ENCODE peak calls at places on chromosomes 13 and 19, in ten cellular contexts. O is stomach, N is breast epithelium, H is H1, T is suprapubic skin, E is HepG2, R is transverse colon, F is sigmoid colon, D is K562, C is endothelial cell of umbilical vein. U is an unnamed sample.

GRCh38 chr13:22061806-22062391 is 391.0 kb downstream of the FGF9 start:
- DNase-seq in C (no peak), H (no peak), D (no peak), O (no peak), E (no peak), N (no peak), T (no peak), R (no peak), F (no peak), U (no peak)

GRCh38 chr19:33266971-33267484 is 35.3 kb downstream of the CEBPA start:
- DNase-seq in H (no peak), D (no peak), E (no peak), T (no peak), O (no peak), F (no peak), R (no peak), C (no peak), N (no peak), U (no peak)

GRCh38 chr13:109058071-109058470 is 428.7 kb downstream of the MYO16 start:
- DNase-seq in F (no peak), E (no peak), O (no peak), R (no peak), C (no peak), N (no peak), D (no peak), T (no peak), H (no peak), U (no peak)

GRCh38 chr19:48341006-48341405 is 15.7 kb downstream of the EMP3 start:
- DNase-seq in N (no peak), H (no peak), O (no peak), R (no peak), E (no peak), T (no peak), F (no peak), D (no peak), C (no peak), U (no peak)

GRCh38 chr13:62158520-62158919 is 742.9 kb upstream of the PCDH20 start:
- DNase-seq in E (no peak), O (no peak), D (no peak), R (no peak), N (no peak), F (no peak), H (no peak), T (no peak), C (no peak), U (no peak)

GRCh38 chr13:80276371-80277289 is 64.3 kb downstream of the SPRY2 start:
- DNase-seq in D (no peak), C (peak), T (no peak), N (no peak), H (no peak), R (no peak), O (no peak), F (no peak), E (peak), U (no peak)

GRCh38 chr19:51719251-51719901 is 4.4 kb downstream of the HAS1 start:
- DNase-seq in R (no peak), O (no peak), F (no peak), T (no peak), H (peak), E (no peak), N (no peak), C (no peak), D (no peak), U (no peak)

GRCh38 chr13:47594833-47595232 is 406.2 kb downstream of the SUCLA2 start:
- DNase-seq in O (no peak), N (no peak), C (no peak), T (no peak), E (no peak), D (no peak), R (no peak), H (no peak), F (no peak), U (no peak)

GRCh38 chr13:112229445-112229844 is 146.7 kb upstream of the SPACA7 start:
- DNase-seq in N (no peak), O (no peak), R (no peak), C (no peak), E (no peak), D (no peak), F (no peak), H (no peak), T (peak), U (no peak)

GRCh38 chr13:109651854-109652253 is 134.5 kb downstream of the IRS2 start:
- DNase-seq in H (no peak), E (no peak), N (no peak), O (no peak), D (no peak), R (no peak), T (no peak), C (no peak), F (no peak), U (no peak)

GRCh38 chr13:59494151-59494550 is 669.6 kb downstream of the DIAPH3 start:
- DNase-seq in N (no peak), O (no peak), H (no peak), T (no peak), R (no peak), F (no peak), D (no peak), C (no peak), E (no peak), U (no peak)

GRCh38 chr19:18896421-18896841 is 473 bp upstream of the CERS1 start:
- DNase-seq in R (no peak), E (no peak), T (no peak), O (no peak), H (peak), D (no peak), F (no peak), C (no peak), N (no peak), U (no peak)

GRCh38 chr19:28313633-28314032 is 899.3 kb downstream of the UQCRFS1 start:
- DNase-seq in E (no peak), C (peak), O (no peak), R (no peak), H (no peak), D (no peak), N (no peak), T (no peak), F (no peak), U (no peak)

GRCh38 chr19:2639999-2640398 is 62.5 kb downstream of the GNG7 start:
- DNase-seq in D (no peak), C (no peak), F (no peak), H (no peak), E (no peak), N (no peak), O (no peak), T (no peak), R (no peak), U (no peak)

GRCh38 chr13:23754506-23754905 is 134.7 kb downstream of the MIPEP start:
- DNase-seq in F (no peak), T (no peak), R (no peak), C (no peak), H (no peak), N (no peak), E (peak), D (no peak), O (no peak), U (no peak)

GRCh38 chr19:54674021-54674617 is 11.3 kb downstream of the LILRB4 start:
- DNase-seq in C (peak), T (no peak), O (no peak), R (no peak), N (no peak), E (peak), H (no peak), F (no peak), D (peak), U (no peak)

GRCh38 chr13:111533900-111534645 is 213.6 kb downstream of the TEX29 start:
- DNase-seq in T (no peak), F (no peak), O (no peak), N (no peak), H (no peak), C (no peak), R (no peak), D (no peak), E (no peak), U (no peak)

GRCh38 chr19:35757231-35757748 is 461 bp upstream of the HSPB6 start:
- DNase-seq in C (peak), F (peak), T (peak), E (peak), N (no peak), R (peak), D (peak), O (peak), H (no peak), U (no peak)

GRCh38 chr19:28242317-28242927 is 970.5 kb downstream of the UQCRFS1 start:
- DNase-seq in O (no peak), H (peak), T (no peak), E (no peak), C (peak), F (no peak), R (peak), D (peak), N (no peak), U (no peak)

GRCh38 chr13:111051656-111052232 is 63.4 kb upstream of the ARHGEF7 start:
- DNase-seq in E (no peak), O (no peak), H (peak), R (no peak), D (no peak), F (no peak), N (no peak), C (no peak), T (no peak), U (no peak)

GRCh38 chr19:57888494-57889231 is at the start of gene ZNF814:
- DNase-seq in D (peak), N (peak), H (peak), O (peak), T (peak), R (peak), C (peak), F (peak), E (no peak), U (no peak)

GRCh38 chr13:37492061-37492460 is 106.5 kb downstream of the POSTN start:
- DNase-seq in F (no peak), R (no peak), C (no peak), N (no peak), D (no peak), O (no peak), E (no peak), T (no peak), H (no peak), U (no peak)

GRCh38 chr19:9487016-9487415 is 11.4 kb downstream of the ZNF560 start:
- DNase-seq in R (no peak), H (no peak), N (no peak), D (no peak), C (no peak), E (no peak), O (no peak), F (no peak), T (no peak), U (no peak)

GRCh38 chr19:42316223-42317211 is 3.4 kb downstream of the TMEM145 start:
- DNase-seq in C (no peak), O (no peak), H (no peak), R (peak), F (no peak), N (no peak), E (peak), T (no peak), D (no peak), U (no peak)

GRCh38 chr13:105334211-105334610 is 1201.3 kb downstream of the EFNB2 start:
- DNase-seq in T (no peak), F (no peak), N (no peak), C (peak), R (no peak), H (no peak), E (no peak), D (no peak), O (no peak), U (no peak)

GRCh38 chr13:22198656-22199217 is 527.9 kb downstream of the FGF9 start:
- DNase-seq in C (no peak), R (no peak), T (no peak), E (no peak), O (no peak), N (no peak), D (no peak), F (no peak), H (no peak), U (no peak)

GRCh38 chr13:39040206-39040605 is 1.9 kb downstream of the NHLRC3 start:
- DNase-seq in R (no peak), F (no peak), O (no peak), H (no peak), E (peak), C (no peak), T (no peak), N (no peak), D (no peak), U (no peak)

GRCh38 chr13:106818971-106819370 is 251.0 kb upstream of the ARGLU1 start:
- DNase-seq in R (no peak), T (no peak), D (no peak), O (no peak), F (no peak), C (no peak), N (no peak), E (no peak), H (no peak), U (no peak)

GRCh38 chr19:44757735-44758505 is 9.4 kb downstream of the BCL3 start:
- DNase-seq in R (peak), D (no peak), N (no peak), E (no peak), O (peak), T (no peak), C (peak), H (peak), F (peak), U (no peak)

GRCh38 chr13:53197424-53197823 is 168.8 kb downstream of the OLFM4 start:
- DNase-seq in E (no peak), D (no peak), F (no peak), T (no peak), C (no peak), O (no peak), R (no peak), N (no peak), H (no peak), U (no peak)

GRCh38 chr19:41926028-41926860 is 2.0 kb downstream of the ERFL start:
- DNase-seq in R (no peak), F (no peak), N (no peak), H (no peak), T (no peak), E (no peak), C (no peak), O (no peak), D (no peak), U (no peak)

GRCh38 chr13:50993908-50994307 is 84.3 kb downstream of the RNASEH2B start:
- DNase-seq in E (no peak), O (no peak), T (no peak), R (no peak), N (no peak), H (no peak), D (no peak), F (peak), C (no peak), U (no peak)

GRCh38 chr19:8446055-8446709 is 1.4 kb downstream of the HNRNPM start:
- DNase-seq in H (no peak), R (no peak), O (no peak), N (no peak), D (no peak), C (no peak), T (no peak), E (no peak), F (peak), U (no peak)

GRCh38 chr13:66659291-66660012 is 570.7 kb downstream of the PCDH9 start:
- DNase-seq in T (no peak), O (no peak), E (no peak), H (no peak), F (no peak), N (no peak), D (no peak), R (no peak), C (no peak), U (no peak)

GRCh38 chr19:3609779-3610719 is 3.4 kb upstream of the TBXA2R start:
- DNase-seq in R (no peak), T (no peak), F (no peak), H (no peak), D (no peak), N (no peak), E (no peak), O (no peak), C (no peak), U (no peak)

GRCh38 chr13:108728370-108728769 is 99.0 kb downstream of the MYO16 start:
- DNase-seq in T (no peak), E (peak), R (no peak), D (peak), H (peak), C (no peak), F (no peak), N (no peak), O (no peak), U (no peak)

GRCh38 chr13:65606622-65607021 is 1623.5 kb downstream of the PCDH9 start:
- DNase-seq in D (no peak), T (no peak), R (no peak), F (no peak), E (no peak), N (no peak), C (no peak), O (no peak), H (no peak), U (no peak)

GRCh38 chr19:43700368-43701015 is 15.4 kb upstream of the IRGC start:
- DNase-seq in D (no peak), F (peak), E (no peak), N (no peak), T (no peak), C (peak), R (peak), H (no peak), O (peak), U (no peak)

GRCh38 chr19:14517840-14518505 is at the start of gene DNAJB1:
- DNase-seq in N (peak), F (peak), D (peak), E (peak), R (peak), O (peak), C (peak), T (peak), H (peak), U (peak)
- TF ChIP-seq POLR2A in N (peak), F (peak), D (peak), E (peak), R (peak), O (peak), C (peak), T (peak), H (peak), U (peak)

GRCh38 chr19:12696366-12697335 is at the start of gene FBXW9:
- DNase-seq in N (peak), C (peak), F (peak), O (peak), R (peak), D (peak), H (peak), T (peak), E (peak), U (peak)
- TF ChIP-seq POLR2AphosphoS5 in N (peak), C (peak), F (peak), O (peak), R (peak), D (peak), H (peak), T (peak), E (peak), U (peak)

DNA sequence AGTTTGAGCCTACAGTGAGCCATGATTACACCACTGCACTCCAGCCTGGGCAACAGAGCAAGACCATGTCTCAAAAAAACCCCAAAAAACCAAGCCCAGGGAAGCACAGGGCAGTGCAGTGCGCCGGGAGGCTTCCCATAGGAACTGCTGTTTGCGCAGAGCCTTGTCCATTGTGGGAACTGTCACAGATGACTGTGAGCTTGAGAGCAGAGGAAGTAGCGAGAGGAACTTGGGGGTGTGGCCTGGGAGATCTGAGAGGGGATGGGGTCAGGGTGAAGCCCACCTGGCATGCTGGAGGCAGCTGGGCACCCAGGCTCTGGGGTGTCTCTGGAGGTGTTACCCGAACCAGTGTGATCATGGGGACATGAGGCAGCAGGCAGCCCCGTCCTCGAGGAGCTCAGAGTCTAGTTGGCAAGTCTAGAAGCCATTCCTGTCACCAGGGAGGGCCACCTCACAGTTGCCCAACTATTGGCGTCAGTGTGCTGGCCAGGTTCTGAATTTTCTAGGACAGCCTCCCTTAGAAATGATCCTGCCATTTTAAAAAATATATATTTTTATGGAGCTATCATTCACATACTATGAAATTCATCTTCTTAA is 10.4 kb downstream of the KDM4B start:
- DNase-seq in D (no peak), N (no peak), T (no peak), C (no peak), O (no peak), H (no peak), F (no peak), E (no peak), R (no peak), U (no peak)
- H3K27ac ChIP-seq in D (no peak), N (peak), T (no peak), C (no peak), O (peak), H (no peak), F (peak), E (no peak), R (no peak), U (peak)

GRCh38 chr13:42525035-42525504 is 48.9 kb upstream of the TNFSF11 start:
- DNase-seq in D (no peak), O (no peak), F (no peak), E (no peak), H (no peak), T (no peak), N (no peak), C (peak), R (no peak), U (no peak)
- TF ChIP-seq POLR2A in D (no peak), O (no peak), F (no peak), E (no peak), H (no peak), T (no peak), N (no peak), C (no peak), R (no peak), U (no peak)

DNA sequence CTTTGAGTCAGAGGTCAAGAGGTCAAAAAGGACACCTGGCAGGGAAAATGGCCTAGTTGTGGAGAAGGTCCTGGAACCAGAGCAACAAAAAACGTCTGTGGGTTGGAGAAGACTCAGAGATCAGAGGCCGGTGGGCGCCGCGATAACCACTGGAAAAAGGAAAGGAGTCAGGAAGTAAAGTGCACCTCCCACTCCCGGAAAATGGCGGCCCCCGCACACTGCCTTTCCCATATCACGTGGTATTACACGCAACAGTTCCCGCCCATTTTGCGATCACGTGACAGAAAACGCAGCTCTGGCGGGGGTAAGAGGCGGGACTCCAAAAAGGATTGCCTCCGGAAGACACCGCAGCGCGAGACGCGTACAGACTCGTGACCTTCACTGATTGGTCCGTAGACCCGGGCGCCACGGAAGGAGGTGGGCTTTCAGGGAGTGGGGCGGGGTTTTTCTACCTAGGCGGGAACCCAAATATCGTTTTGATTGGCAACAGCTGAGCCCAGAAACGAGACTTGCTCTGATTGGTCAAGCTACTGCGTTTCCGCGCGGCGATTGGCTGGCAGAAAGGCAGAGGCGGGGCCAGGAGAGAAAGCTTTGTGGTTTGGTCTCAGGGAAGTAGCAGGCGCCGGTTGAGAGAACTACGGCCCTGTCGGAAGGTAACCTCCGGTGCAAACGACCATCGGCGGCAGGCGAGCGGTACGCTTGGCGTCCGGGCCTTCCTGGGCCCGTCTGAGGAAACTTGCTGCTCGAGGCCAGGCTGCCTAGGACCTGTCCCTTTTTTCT is at the start of gene ACTMAP:
- DNase-seq in F (peak), O (peak), E (peak), N (peak), C (peak), R (peak), T (peak), H (peak), D (peak), U (peak)
- TF ChIP-seq POLR2AphosphoS5 in F (peak), O (peak), E (peak), N (peak), C (peak), R (peak), T (peak), H (peak), D (peak), U (peak)

DNA sequence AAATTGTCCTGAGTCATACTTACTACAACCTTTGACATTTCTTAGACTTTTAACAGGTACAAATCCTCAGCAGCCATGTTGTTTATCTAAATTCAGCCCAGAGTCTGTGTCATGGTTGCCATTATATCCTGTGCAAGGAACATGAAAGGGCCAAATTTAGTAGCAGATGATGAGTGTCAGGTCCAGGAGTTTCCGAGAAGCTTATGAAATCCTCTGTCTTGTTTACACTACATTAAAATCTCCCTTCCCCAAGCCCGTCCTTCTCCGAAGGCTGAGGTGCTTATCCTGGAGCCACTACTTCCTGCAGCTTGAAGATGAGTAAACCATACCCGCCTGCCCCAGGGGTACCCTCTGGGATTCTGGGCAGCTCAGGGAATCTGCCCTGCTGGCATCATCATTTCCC is 102.6 kb upstream of the SERP2 start:
- DNase-seq in H (no peak), O (no peak), T (no peak), F (peak), R (no peak), N (no peak), C (no peak), D (no peak), E (no peak), U (no peak)
- H3K27ac ChIP-seq in H (no peak), O (peak), T (no peak), F (peak), R (peak), N (peak), C (no peak), D (no peak), E (no peak), U (peak)